ENCODE peak calls at places on chromosomes 1 and 21, in five cellular contexts. One of them, this sample, is unnamed.
A peak's percentile ranks its signal among the peaks of the same experiment; 100 is the strongest.

GRCh38 chr1:156499703-156500577 is 635 bp downstream of the MEF2D start:
- DNase-seq in omental fat pad: no peak
- DNase-seq in neural progenitor cell: peak; percentile 75
- DNase-seq in fibroblast of gingiva: peak; percentile 38
- DNase-seq in brain microvascular endothelial cell: no peak
- DNase-seq in this sample: peak; percentile 49

GRCh38 chr1:2172551-2173146 is 21.9 kb downstream of the FAAP20 start:
- DNase-seq in omental fat pad: no peak
- DNase-seq in neural progenitor cell: no peak
- DNase-seq in fibroblast of gingiva: no peak
- DNase-seq in brain microvascular endothelial cell: no peak
- DNase-seq in this sample: no peak

GRCh38 chr1:230265200-230266115 is 160.7 kb downstream of the PGBD5 start:
- DNase-seq in omental fat pad: no peak
- DNase-seq in neural progenitor cell: no peak
- DNase-seq in fibroblast of gingiva: no peak
- DNase-seq in brain microvascular endothelial cell: no peak
- DNase-seq in this sample: no peak

GRCh38 chr1:67540733-67541125 is 110.5 kb upstream of the SERBP1 start:
- DNase-seq in omental fat pad: no peak
- DNase-seq in neural progenitor cell: no peak
- DNase-seq in fibroblast of gingiva: no peak
- DNase-seq in brain microvascular endothelial cell: no peak
- DNase-seq in this sample: no peak

GRCh38 chr1:62528015-62528414 is 69.3 kb upstream of the ANGPTL3 start:
- DNase-seq in omental fat pad: no peak
- DNase-seq in neural progenitor cell: no peak
- DNase-seq in fibroblast of gingiva: no peak
- DNase-seq in brain microvascular endothelial cell: no peak
- DNase-seq in this sample: no peak

GRCh38 chr1:162351443-162351842 is 25.2 kb downstream of the SPATA46 start:
- DNase-seq in omental fat pad: no peak
- DNase-seq in neural progenitor cell: no peak
- DNase-seq in fibroblast of gingiva: no peak
- DNase-seq in brain microvascular endothelial cell: no peak
- DNase-seq in this sample: no peak

GRCh38 chr1:112522621-112523020 is 13.9 kb downstream of the WNT2B start:
- DNase-seq in omental fat pad: no peak
- DNase-seq in neural progenitor cell: no peak
- DNase-seq in fibroblast of gingiva: peak; percentile 61
- DNase-seq in brain microvascular endothelial cell: peak; percentile 98
- DNase-seq in this sample: no peak

GRCh38 chr1:222043444-222044292 is 301.8 kb upstream of the DUSP10 start:
- DNase-seq in omental fat pad: no peak
- DNase-seq in neural progenitor cell: peak; percentile 7
- DNase-seq in fibroblast of gingiva: peak; percentile 92
- DNase-seq in brain microvascular endothelial cell: peak; percentile 81
- DNase-seq in this sample: no peak

GRCh38 chr1:170929412-170929834 is 5.9 kb upstream of the MROH9 start:
- DNase-seq in omental fat pad: no peak
- DNase-seq in neural progenitor cell: no peak
- DNase-seq in fibroblast of gingiva: peak; percentile 78
- DNase-seq in brain microvascular endothelial cell: peak; percentile 66
- DNase-seq in this sample: no peak

GRCh38 chr1:6287431-6287886 is 26.6 kb upstream of the GPR153 start:
- DNase-seq in omental fat pad: no peak
- DNase-seq in neural progenitor cell: no peak
- DNase-seq in fibroblast of gingiva: peak; percentile 52
- DNase-seq in brain microvascular endothelial cell: no peak
- DNase-seq in this sample: no peak

GRCh38 chr1:9758559-9759121 is 65.1 kb downstream of the CLSTN1 start:
- DNase-seq in omental fat pad: no peak
- DNase-seq in neural progenitor cell: no peak
- DNase-seq in fibroblast of gingiva: no peak
- DNase-seq in brain microvascular endothelial cell: no peak
- DNase-seq in this sample: no peak

GRCh38 chr1:170316270-170316669 is 170.5 kb downstream of the NTMT2 start:
- DNase-seq in omental fat pad: no peak
- DNase-seq in neural progenitor cell: no peak
- DNase-seq in fibroblast of gingiva: no peak
- DNase-seq in brain microvascular endothelial cell: no peak
- DNase-seq in this sample: no peak

GRCh38 chr1:224492015-224492414 is 57.4 kb upstream of the WDR26 start:
- DNase-seq in omental fat pad: no peak
- DNase-seq in neural progenitor cell: no peak
- DNase-seq in fibroblast of gingiva: no peak
- DNase-seq in brain microvascular endothelial cell: no peak
- DNase-seq in this sample: no peak

GRCh38 chr1:162854245-162854860 is 6.6 kb downstream of the CCDC190 start:
- DNase-seq in omental fat pad: no peak
- DNase-seq in neural progenitor cell: peak; percentile 65
- DNase-seq in fibroblast of gingiva: peak; percentile 75
- DNase-seq in brain microvascular endothelial cell: peak; percentile 90
- DNase-seq in this sample: peak; percentile 60

GRCh38 chr1:16387201-16388185 is 20.5 kb downstream of the SZRD1 start:
- DNase-seq in omental fat pad: no peak
- DNase-seq in neural progenitor cell: no peak
- DNase-seq in fibroblast of gingiva: no peak
- DNase-seq in brain microvascular endothelial cell: no peak
- DNase-seq in this sample: no peak

GRCh38 chr1:36849956-36850355 is 184.4 kb downstream of the GRIK3 start:
- DNase-seq in omental fat pad: no peak
- DNase-seq in neural progenitor cell: no peak
- DNase-seq in fibroblast of gingiva: no peak
- DNase-seq in brain microvascular endothelial cell: no peak
- DNase-seq in this sample: no peak

GRCh38 chr1:203945030-203945429 is 83.6 kb downstream of the SNRPE start:
- DNase-seq in omental fat pad: no peak
- DNase-seq in neural progenitor cell: no peak
- DNase-seq in fibroblast of gingiva: no peak
- DNase-seq in brain microvascular endothelial cell: no peak
- DNase-seq in this sample: no peak

GRCh38 chr1:160205242-160205973 is at the start of gene PEA15:
- DNase-seq in omental fat pad: no peak
- DNase-seq in neural progenitor cell: peak; percentile 91
- DNase-seq in fibroblast of gingiva: peak; percentile 64
- DNase-seq in brain microvascular endothelial cell: peak; percentile 35
- DNase-seq in this sample: peak; percentile 81

GRCh38 chr1:25695991-25696330 is 79.4 kb downstream of the MAN1C1 start:
- DNase-seq in omental fat pad: no peak
- DNase-seq in neural progenitor cell: no peak
- DNase-seq in fibroblast of gingiva: peak; percentile 89
- DNase-seq in brain microvascular endothelial cell: peak; percentile 93
- DNase-seq in this sample: no peak

GRCh38 chr21:39484711-39485264 is 33.0 kb downstream of the SH3BGR start:
- DNase-seq in omental fat pad: no peak
- DNase-seq in neural progenitor cell: peak; percentile 39
- DNase-seq in fibroblast of gingiva: peak; percentile 3
- DNase-seq in brain microvascular endothelial cell: no peak
- DNase-seq in this sample: no peak

GRCh38 chr1:153532161-153532560 is 3.6 kb downstream of the S100A6 start:
- DNase-seq in omental fat pad: no peak
- DNase-seq in neural progenitor cell: no peak
- DNase-seq in fibroblast of gingiva: no peak
- DNase-seq in brain microvascular endothelial cell: no peak
- DNase-seq in this sample: no peak

GRCh38 chr1:10941891-10942541 is 70.4 kb upstream of the TARDBP start:
- DNase-seq in omental fat pad: peak; percentile 43
- DNase-seq in neural progenitor cell: peak; percentile 80
- DNase-seq in fibroblast of gingiva: peak; percentile 38
- DNase-seq in brain microvascular endothelial cell: peak; percentile 14
- DNase-seq in this sample: peak; percentile 86

GRCh38 chr21:14356771-14357170 is 26.2 kb downstream of the HSPA13 start:
- DNase-seq in omental fat pad: no peak
- DNase-seq in neural progenitor cell: no peak
- DNase-seq in fibroblast of gingiva: no peak
- DNase-seq in brain microvascular endothelial cell: no peak
- DNase-seq in this sample: no peak

GRCh38 chr1:49171941-49172593 is 395.4 kb upstream of the BEND5 start:
- DNase-seq in omental fat pad: no peak
- DNase-seq in neural progenitor cell: no peak
- DNase-seq in fibroblast of gingiva: no peak
- DNase-seq in brain microvascular endothelial cell: no peak
- DNase-seq in this sample: no peak

GRCh38 chr1:85867189-85867588 is 159.0 kb upstream of the ZNHIT6 start:
- DNase-seq in omental fat pad: no peak
- DNase-seq in neural progenitor cell: no peak
- DNase-seq in fibroblast of gingiva: peak; percentile 23
- DNase-seq in brain microvascular endothelial cell: no peak
- DNase-seq in this sample: no peak

GRCh38 chr1:31910933-31911332 is 27.2 kb downstream of the PTP4A2 start:
- DNase-seq in omental fat pad: no peak
- DNase-seq in neural progenitor cell: no peak
- DNase-seq in fibroblast of gingiva: peak; percentile 22
- DNase-seq in brain microvascular endothelial cell: no peak
- DNase-seq in this sample: no peak

GRCh38 chr21:43279578-43279894 is 110.7 kb downstream of the CRYAA start:
- DNase-seq in omental fat pad: no peak
- DNase-seq in neural progenitor cell: no peak
- DNase-seq in fibroblast of gingiva: no peak
- DNase-seq in brain microvascular endothelial cell: no peak
- DNase-seq in this sample: no peak

GRCh38 chr1:147111381-147112130 is 60.7 kb downstream of the PRKAB2 start:
- DNase-seq in omental fat pad: no peak
- DNase-seq in neural progenitor cell: no peak
- DNase-seq in fibroblast of gingiva: no peak
- DNase-seq in brain microvascular endothelial cell: no peak
- DNase-seq in this sample: no peak

GRCh38 chr1:186167096-186167668 is 207.9 kb downstream of the TPR start:
- DNase-seq in omental fat pad: no peak
- DNase-seq in neural progenitor cell: no peak
- DNase-seq in fibroblast of gingiva: no peak
- DNase-seq in brain microvascular endothelial cell: no peak
- DNase-seq in this sample: no peak

GRCh38 chr1:5140136-5140535 is 485.7 kb downstream of the AJAP1 start:
- DNase-seq in omental fat pad: no peak
- DNase-seq in neural progenitor cell: no peak
- DNase-seq in fibroblast of gingiva: no peak
- DNase-seq in brain microvascular endothelial cell: no peak
- DNase-seq in this sample: no peak

GRCh38 chr1:160874935-160875334 is 10.0 kb downstream of the ITLN1 start:
- DNase-seq in omental fat pad: no peak
- DNase-seq in neural progenitor cell: no peak
- DNase-seq in fibroblast of gingiva: no peak
- DNase-seq in brain microvascular endothelial cell: no peak
- DNase-seq in this sample: no peak

GRCh38 chr1:163472267-163472666 is 150.5 kb downstream of the NUF2 start:
- DNase-seq in omental fat pad: no peak
- DNase-seq in neural progenitor cell: no peak
- DNase-seq in fibroblast of gingiva: no peak
- DNase-seq in brain microvascular endothelial cell: no peak
- DNase-seq in this sample: no peak

GRCh38 chr21:43299441-43300277 is 127.3 kb downstream of the SIK1 start:
- DNase-seq in omental fat pad: no peak
- DNase-seq in neural progenitor cell: no peak
- DNase-seq in fibroblast of gingiva: no peak
- DNase-seq in brain microvascular endothelial cell: no peak
- DNase-seq in this sample: no peak

GRCh38 chr1:12458571-12458970 is 159.4 kb downstream of the DHRS3 start:
- DNase-seq in omental fat pad: no peak
- DNase-seq in neural progenitor cell: no peak
- DNase-seq in fibroblast of gingiva: no peak
- DNase-seq in brain microvascular endothelial cell: no peak
- DNase-seq in this sample: no peak